ENCODE peak calls at places on chromosome 19, in eight cellular contexts. U is GM23338, K is K562, W is SK-N-SH, N is breast epithelium, E is endothelial cell of umbilical vein, B is vagina, T is HepG2. F is an unnamed sample.

GRCh38 chr19:3480383-3481091 is at the start of gene SMIM24:
- DNase-seq in U (no peak), K (peak; percentile 51), W (no peak), N (no peak), E (no peak), B (no peak), T (peak; percentile 73), F (no peak)

GRCh38 chr19:5585461-5586299 is 17.9 kb upstream of the TINCR start:
- DNase-seq in U (peak; percentile 88), K (peak; percentile 84), W (peak; percentile 52), N (peak; percentile 72), E (no peak), B (no peak), T (no peak), F (no peak)

GRCh38 chr19:16871870-16872269 is 16.9 kb upstream of the F2RL3 start:
- DNase-seq in U (no peak), K (no peak), W (no peak), N (no peak), E (peak; percentile 94), B (no peak), T (no peak), F (no peak)

GRCh38 chr19:3360494-3361383 is 5.6 kb upstream of the NFIC start:
- DNase-seq in U (peak; percentile 57), K (peak; percentile 69), W (peak; percentile 83), N (peak; percentile 52), E (peak; percentile 47), B (no peak), T (no peak), F (peak; percentile 94)

GRCh38 chr19:48603850-48604249 is 2.7 kb upstream of the SPACA4 start:
- DNase-seq in U (no peak), K (no peak), W (no peak), N (no peak), E (no peak), B (no peak), T (no peak), F (no peak)

GRCh38 chr19:30087381-30088138 is 145.5 kb downstream of the URI1 start:
- DNase-seq in U (no peak), K (no peak), W (no peak), N (no peak), E (no peak), B (no peak), T (no peak), F (no peak)

GRCh38 chr19:55675661-55676354 is 782 bp downstream of the EPN1 start:
- DNase-seq in U (no peak), K (no peak), W (no peak), N (no peak), E (peak; percentile 29), B (no peak), T (no peak), F (no peak)

GRCh38 chr19:55632463-55632834 is 8.1 kb upstream of the ZNF784 start:
- DNase-seq in U (peak; percentile 99), K (peak; percentile 56), W (peak; percentile 62), N (peak; percentile 94), E (peak; percentile 91), B (no peak), T (peak; percentile 88), F (peak; percentile 96)

GRCh38 chr19:30169196-30169900 is 202.8 kb upstream of the ZNF536 start:
- DNase-seq in U (no peak), K (no peak), W (no peak), N (no peak), E (no peak), B (peak; percentile 87), T (no peak), F (no peak)

GRCh38 chr19:40687525-40688016 is 2.9 kb downstream of the NUMBL start:
- DNase-seq in U (no peak), K (peak; percentile 72), W (no peak), N (no peak), E (no peak), B (no peak), T (no peak), F (peak; percentile 93)

GRCh38 chr19:4597975-4598671 is 38.6 kb upstream of the SEMA6B start:
- DNase-seq in U (peak; percentile 87), K (peak; percentile 97), W (peak; percentile 86), N (no peak), E (no peak), B (no peak), T (no peak), F (no peak)

GRCh38 chr19:43519436-43520088 is 7.4 kb downstream of the ETHE1 start:
- DNase-seq in U (peak; percentile 96), K (peak; percentile 69), W (peak; percentile 73), N (peak; percentile 58), E (peak; percentile 78), B (no peak), T (peak; percentile 72), F (peak; percentile 87)

GRCh38 chr19:574658-575526 is 2.5 kb downstream of the BSG start:
- DNase-seq in U (peak; percentile 16), K (peak; percentile 75), W (no peak), N (no peak), E (peak; percentile 26), B (no peak), T (peak; percentile 35), F (no peak)

GRCh38 chr19:43532571-43532961 is 422 bp upstream of the ZNF575 start:
- DNase-seq in U (no peak), K (no peak), W (peak; percentile 59), N (peak; percentile 55), E (no peak), B (no peak), T (no peak), F (peak; percentile 80)

GRCh38 chr19:9966448-9966847 is 30.1 kb upstream of the OLFM2 start:
- DNase-seq in U (peak; percentile 89), K (no peak), W (peak; percentile 54), N (no peak), E (no peak), B (no peak), T (no peak), F (no peak)

GRCh38 chr19:15463865-15464371 is 426 bp downstream of the RASAL3 start:
- DNase-seq in U (peak; percentile 59), K (no peak), W (no peak), N (no peak), E (no peak), B (no peak), T (no peak), F (no peak)

GRCh38 chr19:38044267-38045111 is 137.5 kb downstream of the SIPA1L3 start:
- DNase-seq in U (no peak), K (no peak), W (no peak), N (no peak), E (peak; percentile 27), B (no peak), T (no peak), F (no peak)

GRCh38 chr19:17953316-17953801 is 13.5 kb upstream of the KCNN1 start:
- DNase-seq in U (no peak), K (no peak), W (no peak), N (no peak), E (no peak), B (no peak), T (no peak), F (no peak)

GRCh38 chr19:17953869-17954268 is 13.0 kb upstream of the KCNN1 start:
- DNase-seq in U (no peak), K (peak; percentile 71), W (no peak), N (no peak), E (no peak), B (no peak), T (no peak), F (no peak)

GRCh38 chr19:17957149-17957849 is 9.6 kb upstream of the KCNN1 start:
- DNase-seq in U (no peak), K (no peak), W (no peak), N (no peak), E (no peak), B (no peak), T (no peak), F (no peak)

GRCh38 chr19:17952041-17952976 is 14.6 kb upstream of the KCNN1 start:
- DNase-seq in U (peak; percentile 59), K (peak; percentile 71), W (peak; percentile 75), N (no peak), E (no peak), B (no peak), T (no peak), F (no peak)

GRCh38 chr19:17954401-17954800 is 12.5 kb upstream of the KCNN1 start:
- DNase-seq in U (no peak), K (no peak), W (no peak), N (no peak), E (no peak), B (no peak), T (no peak), F (no peak)
- H3K27me3 ChIP-seq in U (peaks cover 52% of the 10 kb centered on the region), K (no peaks in the 10 kb centered on the region), W (peaks cover 52% of the 10 kb centered on the region), N (peaks cover 76% of the 10 kb centered on the region), E (peaks cover 47% of the 10 kb centered on the region), B (peaks cover 18% of the 10 kb centered on the region), T (peaks cover 51% of the 10 kb centered on the region), F (peaks cover 62% of the 10 kb centered on the region)

GRCh38 chr19:2230807-2231533 is 5.2 kb downstream of the PLEKHJ1 start:
- DNase-seq in U (no peak), K (no peak), W (no peak), N (no peak), E (no peak), B (no peak), T (no peak), F (no peak)

GRCh38 chr19:2227415-2228156 is 8.5 kb downstream of the PLEKHJ1 start:
- DNase-seq in U (peak; percentile 33), K (no peak), W (no peak), N (no peak), E (no peak), B (no peak), T (no peak), F (no peak)

GRCh38 chr19:2230029-2230531 is 6.0 kb downstream of the PLEKHJ1 start:
- DNase-seq in U (no peak), K (no peak), W (no peak), N (no peak), E (no peak), B (no peak), T (no peak), F (no peak)

GRCh38 chr19:2228157-2229030 is 7.7 kb downstream of the PLEKHJ1 start:
- DNase-seq in U (no peak), K (no peak), W (no peak), N (no peak), E (no peak), B (no peak), T (no peak), F (no peak)

GRCh38 chr19:2229103-2230028 is 6.8 kb downstream of the PLEKHJ1 start:
- DNase-seq in U (no peak), K (no peak), W (no peak), N (no peak), E (no peak), B (no peak), T (no peak), F (no peak)
- TF ChIP-seq POLR2AphosphoS5 in U (no peak), K (no peak), W (no peak), N (no peak), E (peak; percentile 10), B (no peak), T (no peak), F (no peak)

DNA sequence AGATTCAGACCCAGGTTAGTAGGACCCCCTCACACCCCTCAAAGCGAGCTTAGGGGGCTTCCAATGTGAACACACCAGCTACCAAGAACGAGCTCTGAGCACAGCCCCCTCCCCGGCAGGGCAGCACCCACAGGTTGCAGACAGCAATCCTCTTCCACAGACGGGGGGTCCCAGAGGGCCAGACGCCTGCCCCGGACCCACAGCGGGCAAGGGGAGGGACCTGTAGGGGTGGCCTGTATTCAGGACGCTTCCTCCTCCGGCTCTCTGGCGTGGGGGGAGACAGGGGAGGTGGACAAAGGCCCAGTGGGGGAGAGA is 4.8 kb downstream of the TTYH1 start:
- DNase-seq in U (no peak), K (no peak), W (no peak), N (no peak), E (no peak), B (no peak), T (no peak), F (no peak)
- H3K27me3 ChIP-seq in U (peaks cover 11% of the 10 kb centered on the region), K (peaks cover 24% of the 10 kb centered on the region), W (peaks cover 88% of the 10 kb centered on the region), N (peaks cover 38% of the 10 kb centered on the region), E (peaks cover 36% of the 10 kb centered on the region), B (no peaks in the 10 kb centered on the region), T (no peaks in the 10 kb centered on the region), F (peaks cover 84% of the 10 kb centered on the region)

GRCh38 chr19:13155472-13156284 is 5.5 kb downstream of the IER2 start:
- DNase-seq in U (peak; percentile 93), K (peak; percentile 67), W (peak; percentile 63), N (peak; percentile 75), E (peak; percentile 72), B (no peak), T (peak; percentile 69), F (peak; percentile 91)
- TF ChIP-seq POLR2AphosphoS5 in U (peak; percentile 9), K (peak; percentile 80), W (no peak), N (no peak), E (peak; percentile 78), B (no peak), T (peak; percentile 25), F (no peak)

F was measured in sigmoid colon.